ENCODE peak calls at places on chromosomes 4 and X, in five cellular contexts. One of them, this sample, is unnamed.
A peak's percentile ranks its signal among the peaks of the same experiment; 100 is the strongest.

GRCh38 chrX:20863649-20864048 is 510.6 kb upstream of the CNKSR2 start:
- DNase-seq in AG09319: no peak
- DNase-seq in NCI-H774: no peak
- DNase-seq in sciatic nerve: no peak
- DNase-seq in fibroblast of lung: no peak
- DNase-seq in this sample: no peak

GRCh38 chr4:53720776-53721175 is 129.5 kb upstream of the LNX1 start:
- DNase-seq in AG09319: no peak
- DNase-seq in NCI-H774: no peak
- DNase-seq in sciatic nerve: no peak
- DNase-seq in fibroblast of lung: no peak
- DNase-seq in this sample: no peak

GRCh38 chrX:111199505-111199904 is 70.8 kb downstream of the CAPN6 start:
- DNase-seq in AG09319: no peak
- DNase-seq in NCI-H774: no peak
- DNase-seq in sciatic nerve: no peak
- DNase-seq in fibroblast of lung: no peak
- DNase-seq in this sample: no peak

GRCh38 chrX:99750721-99751120 is 659.4 kb downstream of the PCDH19 start:
- DNase-seq in AG09319: no peak
- DNase-seq in NCI-H774: no peak
- DNase-seq in sciatic nerve: no peak
- DNase-seq in fibroblast of lung: no peak
- DNase-seq in this sample: no peak

GRCh38 chr4:37802068-37802666 is 24.3 kb upstream of the PGM2 start:
- DNase-seq in AG09319: peak; percentile 27
- DNase-seq in NCI-H774: peak; percentile 90
- DNase-seq in sciatic nerve: no peak
- DNase-seq in fibroblast of lung: peak; percentile 80
- DNase-seq in this sample: peak; percentile 90

GRCh38 chr4:58587856-58588255 is 1477.7 kb upstream of the IGFBP7 start:
- DNase-seq in AG09319: no peak
- DNase-seq in NCI-H774: no peak
- DNase-seq in sciatic nerve: no peak
- DNase-seq in fibroblast of lung: no peak
- DNase-seq in this sample: no peak

GRCh38 chr4:96194993-96195392 is 355.1 kb downstream of the PDHA2 start:
- DNase-seq in AG09319: no peak
- DNase-seq in NCI-H774: no peak
- DNase-seq in sciatic nerve: no peak
- DNase-seq in fibroblast of lung: no peak
- DNase-seq in this sample: no peak

GRCh38 chr4:140298001-140298400 is 75.4 kb upstream of the SCOC start:
- DNase-seq in AG09319: no peak
- DNase-seq in NCI-H774: no peak
- DNase-seq in sciatic nerve: no peak
- DNase-seq in fibroblast of lung: no peak
- DNase-seq in this sample: no peak

GRCh38 chrX:66049056-66049455 is 9.2 kb upstream of the VSIG4 start:
- DNase-seq in AG09319: no peak
- DNase-seq in NCI-H774: no peak
- DNase-seq in sciatic nerve: no peak
- DNase-seq in fibroblast of lung: no peak
- DNase-seq in this sample: no peak

GRCh38 chr4:86449746-86450145 is 89.9 kb upstream of the MAPK10 start:
- DNase-seq in AG09319: no peak
- DNase-seq in NCI-H774: no peak
- DNase-seq in sciatic nerve: no peak
- DNase-seq in fibroblast of lung: no peak
- DNase-seq in this sample: no peak

GRCh38 chr4:126592088-126592487 is 1040.7 kb upstream of the INTU start:
- DNase-seq in AG09319: no peak
- DNase-seq in NCI-H774: no peak
- DNase-seq in sciatic nerve: no peak
- DNase-seq in fibroblast of lung: peak; percentile 23
- DNase-seq in this sample: peak; percentile 22

GRCh38 chr4:112099701-112100289 is 45.5 kb upstream of the FAM241A start:
- DNase-seq in AG09319: no peak
- DNase-seq in NCI-H774: peak; percentile 6
- DNase-seq in sciatic nerve: no peak
- DNase-seq in fibroblast of lung: peak; percentile 85
- DNase-seq in this sample: peak; percentile 53

GRCh38 chr4:12084690-12085089 is 656.0 kb upstream of the HS3ST1 start:
- DNase-seq in AG09319: no peak
- DNase-seq in NCI-H774: no peak
- DNase-seq in sciatic nerve: no peak
- DNase-seq in fibroblast of lung: no peak
- DNase-seq in this sample: no peak

GRCh38 chr4:175509320-175509719 is 302.7 kb downstream of the GPM6A start:
- DNase-seq in AG09319: no peak
- DNase-seq in NCI-H774: no peak
- DNase-seq in sciatic nerve: no peak
- DNase-seq in fibroblast of lung: no peak
- DNase-seq in this sample: peak; percentile 20

GRCh38 chr4:85496933-85497332 is 22.0 kb downstream of the ARHGAP24 start:
- DNase-seq in AG09319: no peak
- DNase-seq in NCI-H774: no peak
- DNase-seq in sciatic nerve: no peak
- DNase-seq in fibroblast of lung: peak; percentile 83
- DNase-seq in this sample: no peak

GRCh38 chr4:2866160-2866861 is 22.7 kb downstream of the ADD1 start:
- DNase-seq in AG09319: no peak
- DNase-seq in NCI-H774: no peak
- DNase-seq in sciatic nerve: no peak
- DNase-seq in fibroblast of lung: no peak
- DNase-seq in this sample: no peak

GRCh38 chr4:53192496-53192895 is 173.4 kb downstream of the SCFD2 start:
- DNase-seq in AG09319: no peak
- DNase-seq in NCI-H774: no peak
- DNase-seq in sciatic nerve: no peak
- DNase-seq in fibroblast of lung: no peak
- DNase-seq in this sample: no peak

This sample was measured in NCI-H526.